ENCODE peak calls at places on chromosomes 6 and 20, in ten cellular contexts. One of them, this sample, is unnamed.

GRCh38 chr20:57030611-57031600 is 235.5 kb downstream of the BMP7 start:
- DNase-seq in B cell: no peak
- DNase-seq in HFFc6: peak
- DNase-seq in progenitor cell of endocrine pancreas: no peak
- DNase-seq in AG04450: no peak
- DNase-seq in lower lobe of right lung: no peak
- DNase-seq in fibroblast of lung: no peak
- DNase-seq in psoas muscle: no peak
- DNase-seq in Calu3: no peak
- DNase-seq in activated B cell treated with CpG ODN at 0.5 μM for 24 hours: no peak
- DNase-seq in this sample: no peak

GRCh38 chr6:108630050-108630714 is 69.5 kb downstream of the FOXO3 start:
- DNase-seq in Calu3: no peak
- DNase-seq in progenitor cell of endocrine pancreas: no peak
- DNase-seq in B cell: no peak
- DNase-seq in activated B cell treated with CpG ODN at 0.5 μM for 24 hours: no peak
- DNase-seq in HFFc6: no peak
- DNase-seq in lower lobe of right lung: no peak
- DNase-seq in psoas muscle: no peak
- DNase-seq in fibroblast of lung: no peak
- DNase-seq in AG04450: no peak
- DNase-seq in this sample: no peak

GRCh38 chr6:6333498-6333897 is 13.0 kb upstream of the F13A1 start:
- DNase-seq in fibroblast of lung: no peak
- DNase-seq in lower lobe of right lung: no peak
- DNase-seq in psoas muscle: no peak
- DNase-seq in Calu3: no peak
- DNase-seq in HFFc6: no peak
- DNase-seq in activated B cell treated with CpG ODN at 0.5 μM for 24 hours: no peak
- DNase-seq in AG04450: no peak
- DNase-seq in progenitor cell of endocrine pancreas: no peak
- DNase-seq in B cell: no peak
- DNase-seq in this sample: no peak

GRCh38 chr6:119226089-119226488 is 123.5 kb downstream of the MAN1A1 start:
- DNase-seq in activated B cell treated with CpG ODN at 0.5 μM for 24 hours: no peak
- DNase-seq in fibroblast of lung: no peak
- DNase-seq in B cell: no peak
- DNase-seq in AG04450: no peak
- DNase-seq in progenitor cell of endocrine pancreas: no peak
- DNase-seq in psoas muscle: no peak
- DNase-seq in lower lobe of right lung: no peak
- DNase-seq in HFFc6: no peak
- DNase-seq in Calu3: no peak
- DNase-seq in this sample: no peak

GRCh38 chr20:3072530-3073250 is 1.3 kb downstream of the OXT start:
- DNase-seq in B cell: no peak
- DNase-seq in lower lobe of right lung: no peak
- DNase-seq in Calu3: no peak
- DNase-seq in fibroblast of lung: no peak
- DNase-seq in progenitor cell of endocrine pancreas: no peak
- DNase-seq in AG04450: no peak
- DNase-seq in activated B cell treated with CpG ODN at 0.5 μM for 24 hours: no peak
- DNase-seq in HFFc6: no peak
- DNase-seq in psoas muscle: no peak
- DNase-seq in this sample: no peak

GRCh38 chr6:154650351-154650750 is 82.9 kb upstream of the SCAF8 start:
- DNase-seq in fibroblast of lung: no peak
- DNase-seq in lower lobe of right lung: no peak
- DNase-seq in activated B cell treated with CpG ODN at 0.5 μM for 24 hours: no peak
- DNase-seq in psoas muscle: no peak
- DNase-seq in AG04450: no peak
- DNase-seq in B cell: no peak
- DNase-seq in HFFc6: no peak
- DNase-seq in Calu3: no peak
- DNase-seq in progenitor cell of endocrine pancreas: no peak
- DNase-seq in this sample: no peak

GRCh38 chr6:10441004-10441654 is 26.3 kb upstream of the TFAP2A start:
- DNase-seq in HFFc6: peak
- DNase-seq in Calu3: peak
- DNase-seq in B cell: no peak
- DNase-seq in psoas muscle: no peak
- DNase-seq in progenitor cell of endocrine pancreas: no peak
- DNase-seq in activated B cell treated with CpG ODN at 0.5 μM for 24 hours: no peak
- DNase-seq in AG04450: peak
- DNase-seq in fibroblast of lung: peak
- DNase-seq in lower lobe of right lung: no peak
- DNase-seq in this sample: no peak

GRCh38 chr6:153442096-153442495 is 311.0 kb upstream of the RGS17 start:
- DNase-seq in lower lobe of right lung: no peak
- DNase-seq in progenitor cell of endocrine pancreas: no peak
- DNase-seq in psoas muscle: no peak
- DNase-seq in HFFc6: no peak
- DNase-seq in fibroblast of lung: no peak
- DNase-seq in activated B cell treated with CpG ODN at 0.5 μM for 24 hours: no peak
- DNase-seq in B cell: no peak
- DNase-seq in AG04450: no peak
- DNase-seq in Calu3: no peak
- DNase-seq in this sample: no peak

GRCh38 chr6:130107710-130108109 is 89.3 kb downstream of the L3MBTL3 start:
- DNase-seq in fibroblast of lung: no peak
- DNase-seq in HFFc6: no peak
- DNase-seq in lower lobe of right lung: no peak
- DNase-seq in B cell: no peak
- DNase-seq in AG04450: no peak
- DNase-seq in progenitor cell of endocrine pancreas: no peak
- DNase-seq in psoas muscle: no peak
- DNase-seq in Calu3: no peak
- DNase-seq in activated B cell treated with CpG ODN at 0.5 μM for 24 hours: no peak
- DNase-seq in this sample: no peak

GRCh38 chr6:89611666-89612065 is 26.9 kb downstream of the LYRM2 start:
- DNase-seq in progenitor cell of endocrine pancreas: no peak
- DNase-seq in HFFc6: peak
- DNase-seq in fibroblast of lung: no peak
- DNase-seq in psoas muscle: no peak
- DNase-seq in activated B cell treated with CpG ODN at 0.5 μM for 24 hours: no peak
- DNase-seq in Calu3: no peak
- DNase-seq in AG04450: no peak
- DNase-seq in B cell: no peak
- DNase-seq in lower lobe of right lung: no peak
- DNase-seq in this sample: no peak

GRCh38 chr6:20722442-20722841 is 188.2 kb downstream of the CDKAL1 start:
- DNase-seq in fibroblast of lung: no peak
- DNase-seq in HFFc6: no peak
- DNase-seq in AG04450: no peak
- DNase-seq in activated B cell treated with CpG ODN at 0.5 μM for 24 hours: no peak
- DNase-seq in psoas muscle: no peak
- DNase-seq in B cell: no peak
- DNase-seq in Calu3: no peak
- DNase-seq in lower lobe of right lung: no peak
- DNase-seq in progenitor cell of endocrine pancreas: no peak
- DNase-seq in this sample: no peak

GRCh38 chr6:20717743-20718142 is 183.5 kb downstream of the CDKAL1 start:
- DNase-seq in activated B cell treated with CpG ODN at 0.5 μM for 24 hours: no peak
- DNase-seq in progenitor cell of endocrine pancreas: no peak
- DNase-seq in B cell: no peak
- DNase-seq in AG04450: no peak
- DNase-seq in fibroblast of lung: no peak
- DNase-seq in Calu3: no peak
- DNase-seq in psoas muscle: no peak
- DNase-seq in HFFc6: no peak
- DNase-seq in lower lobe of right lung: no peak
- DNase-seq in this sample: no peak

GRCh38 chr6:20719980-20720379 is 185.7 kb downstream of the CDKAL1 start:
- DNase-seq in fibroblast of lung: no peak
- DNase-seq in HFFc6: no peak
- DNase-seq in AG04450: no peak
- DNase-seq in psoas muscle: no peak
- DNase-seq in activated B cell treated with CpG ODN at 0.5 μM for 24 hours: no peak
- DNase-seq in lower lobe of right lung: no peak
- DNase-seq in Calu3: no peak
- DNase-seq in B cell: no peak
- DNase-seq in progenitor cell of endocrine pancreas: no peak
- DNase-seq in this sample: no peak

GRCh38 chr6:20716865-20717264 is 182.6 kb downstream of the CDKAL1 start:
- DNase-seq in AG04450: no peak
- DNase-seq in Calu3: no peak
- DNase-seq in progenitor cell of endocrine pancreas: no peak
- DNase-seq in activated B cell treated with CpG ODN at 0.5 μM for 24 hours: no peak
- DNase-seq in fibroblast of lung: no peak
- DNase-seq in HFFc6: no peak
- DNase-seq in B cell: no peak
- DNase-seq in psoas muscle: no peak
- DNase-seq in lower lobe of right lung: no peak
- DNase-seq in this sample: no peak

DNA sequence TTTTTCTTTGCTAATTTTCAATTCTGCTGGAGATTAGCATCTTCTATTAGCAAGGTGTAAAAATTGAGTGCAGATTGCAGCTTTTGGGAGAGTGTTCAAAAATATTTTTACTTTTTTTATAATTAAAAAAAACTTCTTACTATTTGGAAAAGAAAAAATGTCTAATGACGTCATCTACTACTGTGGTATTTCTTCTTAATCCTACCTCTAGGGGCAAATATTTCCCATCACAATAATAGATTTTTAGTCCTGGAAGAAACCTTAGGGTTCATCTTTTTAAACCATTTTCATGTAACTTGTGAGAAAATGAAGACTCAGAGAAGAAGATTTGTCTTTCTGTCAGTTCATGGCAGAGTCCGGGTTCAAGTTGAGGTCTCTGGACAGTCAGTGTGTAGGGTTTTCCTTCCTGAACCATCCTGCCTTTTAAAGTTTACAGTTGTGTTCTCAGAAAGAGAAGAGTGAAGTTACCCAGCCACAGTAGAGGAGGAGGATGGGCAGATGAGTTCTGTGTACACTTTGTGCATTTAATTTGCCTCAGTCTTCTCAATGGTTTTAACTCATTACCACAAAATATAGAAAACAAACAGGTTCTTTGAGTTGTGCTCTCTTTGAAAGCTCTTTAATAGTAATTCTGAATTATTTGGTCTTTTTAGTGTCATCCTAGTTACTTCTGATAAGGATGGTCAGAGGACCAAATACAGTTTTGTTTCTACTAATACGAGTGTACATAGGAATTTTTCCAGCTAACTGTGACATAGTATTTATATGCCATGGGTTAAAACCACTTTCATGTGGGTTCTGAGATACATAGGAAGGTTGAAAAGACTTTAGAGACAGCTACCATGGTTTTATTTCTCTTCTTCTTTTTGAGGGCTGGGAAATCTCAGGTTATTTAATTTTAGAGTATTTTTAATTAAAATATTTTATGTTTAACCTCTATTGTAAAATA is 184.7 kb downstream of the CDKAL1 start:
- DNase-seq in lower lobe of right lung: no peak
- DNase-seq in B cell: no peak
- DNase-seq in HFFc6: no peak
- DNase-seq in activated B cell treated with CpG ODN at 0.5 μM for 24 hours: no peak
- DNase-seq in AG04450: no peak
- DNase-seq in progenitor cell of endocrine pancreas: no peak
- DNase-seq in fibroblast of lung: no peak
- DNase-seq in psoas muscle: no peak
- DNase-seq in Calu3: no peak
- DNase-seq in this sample: no peak
- TF ChIP-seq CTCF in lower lobe of right lung: no peak
- TF ChIP-seq CTCF in B cell: no peak
- TF ChIP-seq CTCF in HFFc6: no peak
- TF ChIP-seq CTCF in activated B cell treated with CpG ODN at 0.5 μM for 24 hours: no peak
- TF ChIP-seq CTCF in AG04450: peak
- TF ChIP-seq CTCF in progenitor cell of endocrine pancreas: peak
- TF ChIP-seq CTCF in fibroblast of lung: no peak
- TF ChIP-seq CTCF in psoas muscle: no peak
- TF ChIP-seq CTCF in Calu3: no peak
- TF ChIP-seq CTCF in this sample: no peak

GRCh38 chr6:135411339-135411738 is 86.2 kb downstream of the AHI1 start:
- DNase-seq in progenitor cell of endocrine pancreas: no peak
- DNase-seq in psoas muscle: no peak
- DNase-seq in AG04450: no peak
- DNase-seq in fibroblast of lung: no peak
- DNase-seq in HFFc6: peak
- DNase-seq in lower lobe of right lung: no peak
- DNase-seq in B cell: no peak
- DNase-seq in activated B cell treated with CpG ODN at 0.5 μM for 24 hours: no peak
- DNase-seq in Calu3: no peak
- DNase-seq in this sample: no peak
- TF ChIP-seq CTCF in progenitor cell of endocrine pancreas: peak
- TF ChIP-seq CTCF in psoas muscle: no peak
- TF ChIP-seq CTCF in AG04450: peak
- TF ChIP-seq CTCF in fibroblast of lung: no peak
- TF ChIP-seq CTCF in HFFc6: peak
- TF ChIP-seq CTCF in lower lobe of right lung: no peak
- TF ChIP-seq CTCF in B cell: no peak
- TF ChIP-seq CTCF in activated B cell treated with CpG ODN at 0.5 μM for 24 hours: no peak
- TF ChIP-seq CTCF in Calu3: no peak
- TF ChIP-seq CTCF in this sample: no peak

DNA sequence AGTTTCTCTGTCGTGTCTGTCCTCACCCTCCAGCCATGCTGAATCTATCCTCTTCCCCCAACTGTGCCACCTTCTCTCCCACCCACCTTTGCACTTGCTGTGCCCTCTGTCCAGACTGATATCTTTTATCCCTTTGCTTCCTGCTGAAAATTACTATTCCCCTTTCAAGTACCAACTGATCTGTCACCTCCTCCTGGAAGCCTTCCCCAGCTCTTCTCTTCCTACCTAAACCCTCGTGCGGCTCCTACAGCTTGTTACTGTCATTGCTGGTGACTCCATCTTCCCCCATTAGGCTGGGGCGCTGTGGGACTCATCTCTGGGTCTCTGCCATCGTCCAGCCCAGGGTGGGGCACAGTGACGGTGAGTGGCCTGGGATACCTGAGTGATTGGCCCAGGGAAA is 1.1 kb downstream of the BPIFB6 start:
- DNase-seq in psoas muscle: no peak
- DNase-seq in HFFc6: no peak
- DNase-seq in activated B cell treated with CpG ODN at 0.5 μM for 24 hours: no peak
- DNase-seq in Calu3: no peak
- DNase-seq in AG04450: no peak
- DNase-seq in lower lobe of right lung: no peak
- DNase-seq in B cell: no peak
- DNase-seq in fibroblast of lung: no peak
- DNase-seq in progenitor cell of endocrine pancreas: no peak
- DNase-seq in this sample: no peak
- TF ChIP-seq CTCF in psoas muscle: no peak
- TF ChIP-seq CTCF in HFFc6: no peak
- TF ChIP-seq CTCF in activated B cell treated with CpG ODN at 0.5 μM for 24 hours: no peak
- TF ChIP-seq CTCF in Calu3: no peak
- TF ChIP-seq CTCF in AG04450: no peak
- TF ChIP-seq CTCF in lower lobe of right lung: no peak
- TF ChIP-seq CTCF in B cell: no peak
- TF ChIP-seq CTCF in fibroblast of lung: no peak
- TF ChIP-seq CTCF in progenitor cell of endocrine pancreas: no peak
- TF ChIP-seq CTCF in this sample: no peak

DNA sequence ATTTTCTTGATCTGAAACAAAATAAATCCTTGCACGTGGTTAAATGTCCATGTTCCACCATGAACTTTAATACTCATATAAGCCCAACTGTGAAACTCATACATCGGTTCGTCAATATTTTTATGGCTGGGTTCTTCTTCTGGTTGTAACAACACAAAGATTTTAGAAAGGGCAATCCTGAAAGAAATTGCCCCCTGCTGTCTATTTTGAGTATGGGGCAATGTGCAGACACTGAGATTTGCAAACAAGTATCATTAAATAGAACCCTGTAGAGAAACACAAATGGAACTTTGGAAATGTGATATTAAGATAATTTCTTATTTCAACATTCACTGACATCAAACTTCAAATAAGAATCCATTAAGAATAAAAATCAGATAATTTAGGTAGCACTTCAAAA is 80.2 kb upstream of the PHACTR1 start:
- DNase-seq in psoas muscle: no peak
- DNase-seq in progenitor cell of endocrine pancreas: no peak
- DNase-seq in fibroblast of lung: no peak
- DNase-seq in B cell: no peak
- DNase-seq in AG04450: no peak
- DNase-seq in Calu3: no peak
- DNase-seq in lower lobe of right lung: no peak
- DNase-seq in activated B cell treated with CpG ODN at 0.5 μM for 24 hours: no peak
- DNase-seq in HFFc6: no peak
- DNase-seq in this sample: no peak
- TF ChIP-seq CTCF in psoas muscle: no peak
- TF ChIP-seq CTCF in progenitor cell of endocrine pancreas: peak
- TF ChIP-seq CTCF in fibroblast of lung: no peak
- TF ChIP-seq CTCF in B cell: no peak
- TF ChIP-seq CTCF in AG04450: peak
- TF ChIP-seq CTCF in Calu3: no peak
- TF ChIP-seq CTCF in lower lobe of right lung: no peak
- TF ChIP-seq CTCF in activated B cell treated with CpG ODN at 0.5 μM for 24 hours: no peak
- TF ChIP-seq CTCF in HFFc6: peak
- TF ChIP-seq CTCF in this sample: no peak

This sample was measured in natural killer cell.